ENCODE peak calls at places on chromosome 16, in four cellular contexts. G, H, S and W are unnamed samples.

GRCh38 chr16:47132310-47132709 is 11.4 kb downstream of the NETO2 start:
- DNase-seq in H (no peak), S (no peak), G (peak), W (no peak)

GRCh38 chr16:80931985-80932720 is 74.5 kb downstream of the CMC2 start:
- DNase-seq in S (peak), H (peak), G (peak), W (peak)

GRCh38 chr16:19644877-19645276 is 73.2 kb downstream of the KNOP1 start:
- DNase-seq in H (no peak), S (no peak), G (peak), W (peak)

GRCh38 chr16:9134739-9135138 is 43.3 kb downstream of the HAPSTR1 start:
- DNase-seq in G (peak), H (peak), S (peak), W (peak)

GRCh38 chr16:67445441-67445912 is 14.6 kb downstream of the HSD11B2 start:
- DNase-seq in S (no peak), H (no peak), G (no peak), W (no peak)

GRCh38 chr16:72905581-72905980 is 142.3 kb downstream of the ZFHX3 start:
- DNase-seq in S (no peak), H (no peak), G (peak), W (no peak)

GRCh38 chr16:843771-844170 is 43.2 kb upstream of the GNG13 start:
- DNase-seq in H (no peak), G (no peak), S (no peak), W (no peak)

GRCh38 chr16:73122604-73123386 is 74.9 kb upstream of the ZFHX3 start:
- DNase-seq in H (no peak), S (no peak), G (no peak), W (no peak)

GRCh38 chr16:86511317-86512161 is 1.2 kb downstream of the FOXF1 start:
- DNase-seq in H (peak), G (peak), S (no peak), W (peak)

GRCh38 chr16:31131841-31132271 is 3.7 kb downstream of the PRSS8 start:
- DNase-seq in G (no peak), H (no peak), S (no peak), W (no peak)

GRCh38 chr16:86491643-86492030 is 18.7 kb upstream of the FOXF1 start:
- DNase-seq in S (no peak), G (no peak), H (no peak), W (no peak)

GRCh38 chr16:16120044-16120381 is 103.3 kb downstream of the ABCC6 start:
- DNase-seq in S (no peak), H (no peak), G (no peak), W (no peak)

GRCh38 chr16:73319747-73320146 is 271.8 kb upstream of the ZFHX3 start:
- DNase-seq in G (no peak), H (no peak), S (no peak), W (peak)

GRCh38 chr16:56964243-56965148 is 2.7 kb downstream of the CETP start:
- DNase-seq in G (peak), S (peak), H (peak), W (peak)

GRCh38 chr16:28990375-28991040 is 5.7 kb downstream of the LAT start:
- DNase-seq in G (no peak), H (no peak), S (no peak), W (no peak)

GRCh38 chr16:27759947-27760844 is 210.3 kb downstream of the KATNIP start:
- DNase-seq in G (no peak), H (no peak), S (no peak), W (peak)

GRCh38 chr16:69482410-69482951 is 58.1 kb downstream of the CYB5B start:
- DNase-seq in G (peak), H (no peak), S (no peak), W (no peak)

GRCh38 chr16:85307552-85308364 is 195.5 kb upstream of the CIBAR2 start:
- DNase-seq in G (no peak), S (no peak), H (no peak), W (no peak)

GRCh38 chr16:1363501-1364041 is 11.8 kb downstream of the GNPTG start:
- DNase-seq in H (peak), S (peak), G (peak), W (peak)

GRCh38 chr16:75471723-75472634 is 7.5 kb upstream of the TMEM170A start:
- DNase-seq in H (peak), S (no peak), G (peak), W (peak)

GRCh38 chr16:66961065-66961744 is at the start of gene CES3:
- DNase-seq in S (peak), G (peak), H (peak), W (peak)

GRCh38 chr16:56584276-56584675 is 5.1 kb upstream of the MT3 start:
- DNase-seq in S (no peak), G (no peak), H (no peak), W (no peak)

GRCh38 chr16:85430523-85431381 is 182.4 kb upstream of the GSE1 start:
- DNase-seq in S (peak), H (no peak), G (no peak), W (peak)

GRCh38 chr16:1989826-1990335 is at the start of gene SYNGR3:
- DNase-seq in G (no peak), S (peak), H (no peak), W (peak)

GRCh38 chr16:54774768-54775167 is 155.9 kb upstream of the IRX5 start:
- DNase-seq in H (no peak), S (no peak), G (no peak), W (no peak)

GRCh38 chr16:84643180-84643583 is 5.1 kb upstream of the KLHL36 start:
- DNase-seq in H (no peak), S (no peak), G (peak), W (no peak)

GRCh38 chr16:22065252-22065651 is 27.1 kb upstream of the VWA3A start:
- DNase-seq in S (no peak), H (no peak), G (no peak), W (no peak)

GRCh38 chr16:27245276-27246231 is 23.0 kb downstream of the NSMCE1 start:
- DNase-seq in G (peak), S (no peak), H (peak), W (no peak)

GRCh38 chr16:66387817-66388332 is 21.4 kb downstream of the CDH5 start:
- DNase-seq in S (no peak), G (no peak), H (no peak), W (no peak)

GRCh38 chr16:66298006-66298405 is 68.5 kb upstream of the CDH5 start:
- DNase-seq in H (peak), S (no peak), G (no peak), W (no peak)

GRCh38 chr16:46916980-46917379 is 32.8 kb downstream of the GPT2 start:
- DNase-seq in H (no peak), S (no peak), G (peak), W (peak)

GRCh38 chr16:878071-878784 is 77.7 kb upstream of the GNG13 start:
- DNase-seq in H (peak), S (peak), G (peak), W (peak)

GRCh38 chr16:23567602-23568001 is 10.1 kb downstream of the UBFD1 start:
- DNase-seq in G (no peak), H (no peak), S (no peak), W (no peak)

GRCh38 chr16:31542763-31543162 is 15.1 kb downstream of the AHSP start:
- DNase-seq in G (no peak), S (no peak), H (no peak), W (no peak)

GRCh38 chr16:66369055-66369592 is 2.6 kb downstream of the CDH5 start:
- DNase-seq in H (no peak), S (no peak), G (no peak), W (no peak)

GRCh38 chr16:75798714-75799113 is 72.4 kb upstream of the CPHXL start:
- DNase-seq in G (no peak), S (no peak), H (no peak), W (no peak)

GRCh38 chr16:48596326-48596725 is 13.7 kb downstream of the N4BP1 start:
- DNase-seq in H (no peak), G (no peak), S (no peak), W (no peak)
- H4K5ac ChIP-seq in H (no peak), G (no peak), S (no peak), W (no peak)

DNA sequence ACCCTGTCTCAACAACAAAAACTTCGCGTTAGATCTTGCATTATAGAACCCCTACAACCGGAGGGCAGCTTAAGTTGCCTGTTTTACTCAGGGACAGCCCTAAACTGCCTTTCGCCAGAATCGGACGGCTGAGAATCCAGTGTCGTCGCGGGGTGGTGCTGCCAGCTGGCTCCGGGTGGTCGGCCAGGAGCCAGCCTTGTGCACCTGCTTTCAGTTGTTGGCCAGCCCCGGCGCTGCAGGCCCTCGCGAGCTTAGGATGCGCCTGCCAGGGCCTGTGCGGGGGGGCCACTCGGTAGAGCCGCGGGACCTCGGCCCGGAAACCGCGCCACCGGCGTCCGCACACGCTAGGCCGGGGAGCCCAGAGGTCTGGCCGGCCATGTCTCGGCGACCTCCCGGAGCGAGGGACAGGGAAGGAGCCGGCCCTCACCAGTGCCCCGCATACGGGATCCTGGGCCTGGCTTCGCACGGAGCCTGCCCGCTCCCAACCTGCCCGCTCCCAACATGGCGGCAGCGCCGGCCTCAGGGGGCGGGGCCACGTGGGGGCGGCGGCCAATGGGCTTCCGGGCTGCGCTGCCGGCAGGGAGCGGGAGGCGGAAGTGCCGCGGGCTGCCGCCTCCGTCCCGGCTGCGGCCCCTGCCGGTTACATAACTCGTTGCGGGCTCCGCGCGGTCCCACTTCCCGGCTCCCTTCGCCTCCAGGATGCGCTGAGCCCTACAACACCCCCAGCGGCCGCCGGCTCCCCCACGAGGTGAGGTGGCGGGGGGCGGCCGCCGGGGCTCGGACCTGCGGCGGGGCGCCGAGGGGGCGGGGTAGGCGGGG is 14.2 kb downstream of the NAA60 start:
- DNase-seq in H (peak), G (peak), S (peak), W (peak)
- H4K5ac ChIP-seq in H (no peak), G (peak), S (peak), W (no peak)

DNA sequence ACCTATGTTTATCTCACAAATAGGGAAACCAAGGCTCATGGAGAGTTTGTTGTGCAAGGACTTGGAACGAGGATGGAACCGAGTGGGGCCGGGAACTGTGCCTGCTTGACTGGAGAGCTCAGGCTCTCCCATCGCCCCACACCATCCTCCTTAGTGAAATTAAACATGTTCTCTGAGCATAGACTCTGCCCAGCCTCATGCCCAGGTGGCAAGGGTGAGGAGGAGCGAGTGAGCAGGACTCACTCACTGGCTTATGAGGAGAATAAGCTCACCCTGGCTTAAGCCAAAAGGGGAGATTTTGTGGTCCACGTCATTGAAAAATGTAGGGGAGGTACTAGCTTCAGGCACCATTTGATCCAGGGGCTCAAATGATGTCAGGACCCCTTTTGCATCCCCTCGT is 44.8 kb downstream of the NKD1 start:
- DNase-seq in H (no peak), G (no peak), S (no peak), W (no peak)
- H4K5ac ChIP-seq in H (no peak), G (no peak), S (no peak), W (no peak)

GRCh38 chr16:53712065-53712464 is 8.1 kb downstream of the FTO start:
- DNase-seq in H (no peak), S (no peak), G (no peak), W (no peak)

GRCh38 chr16:53714080-53715050 is 10.4 kb downstream of the FTO start:
- DNase-seq in G (no peak), S (no peak), H (no peak), W (peak)

GRCh38 chr16:53713403-53714013 is 9.6 kb downstream of the FTO start:
- DNase-seq in G (no peak), H (no peak), S (no peak), W (no peak)

GRCh38 chr16:53708490-53708889 is 4.5 kb downstream of the FTO start:
- DNase-seq in G (no peak), H (no peak), S (no peak), W (no peak)

GRCh38 chr16:53711390-53711789 is 7.4 kb downstream of the FTO start:
- DNase-seq in H (no peak), G (no peak), S (no peak), W (no peak)
- H4K5ac ChIP-seq in H (no peak), G (no peak), S (no peak), W (no peak)

GRCh38 chr16:88653101-88653500 is 2.2 kb upstream of the CYBA start:
- DNase-seq in S (no peak), H (no peak), G (no peak), W (no peak)
- H4K5ac ChIP-seq in S (no peak), H (no peak), G (no peak), W (no peak)

GRCh38 chr16:11323551-11324336 is 21.5 kb upstream of the RMI2 start:
- DNase-seq in G (no peak), H (no peak), S (no peak), W (no peak)
- H4K5ac ChIP-seq in G (no peak), H (no peak), S (no peak), W (no peak)